ENCODE peak calls at places on chromosome 20, in ten cellular contexts. R, B, K, P, I, A, C, M, J and G are unnamed samples.

GRCh38 chr20:57200882-57201723 is 65.3 kb downstream of the BMP7 start:
- DNase-seq in R (no peak), B (no peak), K (no peak), P (no peak), I (no peak), A (no peak), C (peak), M (no peak), J (no peak), G (no peak)

GRCh38 chr20:64133951-64134407 is 26.6 kb upstream of the NPBWR2 start:
- DNase-seq in R (no peak), B (no peak), K (no peak), P (no peak), I (no peak), A (peak), C (no peak), M (no peak), J (no peak), G (no peak)

GRCh38 chr20:62819494-62820174 is 2.8 kb downstream of the COL9A3 start:
- DNase-seq in R (no peak), B (no peak), K (peak), P (no peak), I (no peak), A (no peak), C (peak), M (no peak), J (peak), G (no peak)

GRCh38 chr20:52493177-52493711 is 301.7 kb upstream of the ZFP64 start:
- DNase-seq in R (no peak), B (peak), K (peak), P (no peak), I (no peak), A (no peak), C (peak), M (no peak), J (no peak), G (no peak)

GRCh38 chr20:41003143-41003932 is 25.3 kb upstream of the TOP1 start:
- DNase-seq in R (peak), B (peak), K (peak), P (peak), I (peak), A (peak), C (peak), M (peak), J (peak), G (peak)

GRCh38 chr20:57060407-57061057 is 205.9 kb downstream of the BMP7 start:
- DNase-seq in R (no peak), B (no peak), K (peak), P (no peak), I (no peak), A (peak), C (peak), M (no peak), J (no peak), G (no peak)

GRCh38 chr20:4726710-4727391 is 5.1 kb downstream of the PRND start:
- DNase-seq in R (no peak), B (peak), K (peak), P (peak), I (no peak), A (no peak), C (peak), M (no peak), J (no peak), G (peak)

GRCh38 chr20:11850901-11851300 is 66.8 kb upstream of the BTBD3 start:
- DNase-seq in R (peak), B (peak), K (peak), P (no peak), I (no peak), A (no peak), C (peak), M (no peak), J (no peak), G (no peak)

GRCh38 chr20:43917380-43917779 is 2.7 kb downstream of the TOX2 start:
- DNase-seq in R (no peak), B (no peak), K (no peak), P (no peak), I (no peak), A (no peak), C (no peak), M (no peak), J (no peak), G (no peak)

GRCh38 chr20:9723501-9723900 is 115.4 kb downstream of the PAK5 start:
- DNase-seq in R (no peak), B (no peak), K (no peak), P (no peak), I (no peak), A (no peak), C (no peak), M (no peak), J (no peak), G (no peak)

GRCh38 chr20:11057624-11058023 is 383.8 kb upstream of the JAG1 start:
- DNase-seq in R (peak), B (peak), K (no peak), P (no peak), I (no peak), A (no peak), C (peak), M (no peak), J (no peak), G (peak)

GRCh38 chr20:43537921-43538854 is 20.6 kb upstream of the SGK2 start:
- DNase-seq in R (peak), B (peak), K (peak), P (peak), I (peak), A (peak), C (peak), M (no peak), J (peak), G (no peak)

GRCh38 chr20:24938498-24938897 is 10.6 kb upstream of the CST7 start:
- DNase-seq in R (no peak), B (no peak), K (no peak), P (no peak), I (no peak), A (no peak), C (no peak), M (no peak), J (no peak), G (no peak)

GRCh38 chr20:10430000-10430466 is 4.0 kb downstream of the MKKS start:
- DNase-seq in R (peak), B (no peak), K (peak), P (no peak), I (no peak), A (no peak), C (peak), M (no peak), J (no peak), G (no peak)

GRCh38 chr20:9388160-9388825 is 126.1 kb upstream of the LAMP5 start:
- DNase-seq in R (no peak), B (no peak), K (no peak), P (no peak), I (no peak), A (no peak), C (no peak), M (no peak), J (no peak), G (no peak)

GRCh38 chr20:9270831-9271230 is 201.9 kb downstream of the PLCB4 start:
- DNase-seq in R (peak), B (peak), K (no peak), P (peak), I (no peak), A (no peak), C (peak), M (no peak), J (no peak), G (peak)

GRCh38 chr20:10171864-10172751 is 46.5 kb upstream of the SNAP25 start:
- DNase-seq in R (peak), B (peak), K (peak), P (peak), I (peak), A (no peak), C (peak), M (no peak), J (peak), G (no peak)

GRCh38 chr20:11716239-11716944 is 201.3 kb upstream of the BTBD3 start:
- DNase-seq in R (peak), B (peak), K (peak), P (peak), I (no peak), A (no peak), C (peak), M (no peak), J (peak), G (peak)

GRCh38 chr20:62120990-62121775 is 1.1 kb upstream of the LSM14B start:
- DNase-seq in R (peak), B (peak), K (no peak), P (no peak), I (peak), A (peak), C (no peak), M (no peak), J (no peak), G (no peak)

GRCh38 chr20:44093249-44093582 is 93.8 kb downstream of the JPH2 start:
- DNase-seq in R (no peak), B (no peak), K (no peak), P (no peak), I (no peak), A (no peak), C (no peak), M (no peak), J (no peak), G (no peak)

GRCh38 chr20:44683263-44684046 is 31.7 kb upstream of the CCN5 start:
- DNase-seq in R (peak), B (no peak), K (peak), P (no peak), I (no peak), A (no peak), C (peak), M (no peak), J (peak), G (no peak)

GRCh38 chr20:8293791-8294190 is 161.7 kb downstream of the PLCB1 start:
- DNase-seq in R (no peak), B (no peak), K (no peak), P (no peak), I (no peak), A (no peak), C (no peak), M (no peak), J (no peak), G (no peak)

GRCh38 chr20:54110457-54110856 is 40.1 kb upstream of the BCAS1 start:
- DNase-seq in R (no peak), B (no peak), K (no peak), P (no peak), I (no peak), A (no peak), C (no peak), M (no peak), J (no peak), G (no peak)

GRCh38 chr20:50338479-50339195 is 148.0 kb downstream of the CEBPB start:
- DNase-seq in R (no peak), B (no peak), K (peak), P (no peak), I (no peak), A (peak), C (peak), M (no peak), J (peak), G (no peak)

GRCh38 chr20:19382371-19382770 is 169.9 kb downstream of the SLC24A3 start:
- DNase-seq in R (no peak), B (no peak), K (no peak), P (no peak), I (no peak), A (no peak), C (no peak), M (no peak), J (no peak), G (no peak)

GRCh38 chr20:17938889-17939619 is 29.5 kb downstream of the SNX5 start:
- DNase-seq in R (peak), B (no peak), K (peak), P (peak), I (peak), A (no peak), C (peak), M (peak), J (peak), G (no peak)

GRCh38 chr20:63577317-63577894 is 3.4 kb upstream of the HELZ2 start:
- DNase-seq in R (no peak), B (no peak), K (no peak), P (no peak), I (peak), A (no peak), C (no peak), M (no peak), J (no peak), G (no peak)

GRCh38 chr20:48682529-48683385 is 145.0 kb downstream of the PREX1 start:
- DNase-seq in R (no peak), B (peak), K (peak), P (peak), I (peak), A (no peak), C (peak), M (no peak), J (peak), G (peak)

GRCh38 chr20:53517146-53517545 is 76.5 kb downstream of the ZNF217 start:
- DNase-seq in R (no peak), B (no peak), K (peak), P (no peak), I (no peak), A (peak), C (peak), M (no peak), J (no peak), G (no peak)

GRCh38 chr20:57693002-57693582 is 16.7 kb downstream of the PMEPA1 start:
- DNase-seq in R (no peak), B (no peak), K (peak), P (no peak), I (no peak), A (no peak), C (peak), M (no peak), J (peak), G (no peak)

GRCh38 chr20:14820771-14821170 is 483.4 kb upstream of the FLRT3 start:
- DNase-seq in R (peak), B (peak), K (no peak), P (no peak), I (no peak), A (no peak), C (no peak), M (no peak), J (no peak), G (no peak)

GRCh38 chr20:57103146-57103800 is 163.2 kb downstream of the BMP7 start:
- DNase-seq in R (no peak), B (no peak), K (no peak), P (no peak), I (no peak), A (no peak), C (no peak), M (no peak), J (no peak), G (no peak)

GRCh38 chr20:36400901-36401300 is 94.8 kb downstream of the DLGAP4 start:
- DNase-seq in R (no peak), B (no peak), K (no peak), P (no peak), I (no peak), A (no peak), C (no peak), M (no peak), J (peak), G (no peak)

GRCh38 chr20:50381771-50382593 is 128.2 kb upstream of the PTPN1 start:
- DNase-seq in R (no peak), B (no peak), K (no peak), P (no peak), I (no peak), A (no peak), C (no peak), M (no peak), J (no peak), G (no peak)